ENCODE peak calls at places on chromosomes 4 and X, in seven cellular contexts. K, Z, L, G, R, O and C are unnamed samples.

GRCh38 chr4:61210186-61210939 is 10.2 kb downstream of the ADGRL3 start:
- DNase-seq in O (no peak), G (no peak), K (no peak), L (no peak), Z (no peak), R (no peak), C (no peak)

GRCh38 chrX:123083924-123084323 is 100.2 kb upstream of the GRIA3 start:
- DNase-seq in G (no peak), O (no peak), L (no peak), K (no peak), Z (no peak), R (no peak), C (no peak)

GRCh38 chrX:134622056-134622812 is 36.0 kb downstream of the PLAC1 start:
- DNase-seq in K (no peak), Z (no peak), R (peak), O (no peak), G (no peak), L (peak), C (peak)

GRCh38 chrX:80807606-80808159 is 2.0 kb downstream of the BRWD3 start:
- DNase-seq in O (no peak), K (no peak), L (no peak), G (no peak), Z (no peak), R (no peak), C (peak)

GRCh38 chrX:104502460-104502859 is 63.5 kb upstream of the IL1RAPL2 start:
- DNase-seq in Z (no peak), K (no peak), R (no peak), G (no peak), L (no peak), O (no peak), C (no peak)

GRCh38 chr4:105361021-105361420 is 112.8 kb downstream of the PPA2 start:
- DNase-seq in O (no peak), G (no peak), Z (no peak), L (no peak), R (no peak), K (no peak), C (no peak)

GRCh38 chr4:8085491-8086479 is 72.8 kb downstream of the ABLIM2 start:
- DNase-seq in O (no peak), K (no peak), G (no peak), L (no peak), Z (no peak), R (no peak), C (no peak)

GRCh38 chr4:101306225-101306624 is 41.1 kb downstream of the PPP3CA start:
- DNase-seq in G (no peak), R (no peak), Z (no peak), L (no peak), O (no peak), K (no peak), C (no peak)

GRCh38 chr4:152522245-152522644 is 13.6 kb downstream of the FBXW7 start:
- DNase-seq in L (no peak), K (no peak), Z (no peak), O (no peak), R (no peak), G (no peak), C (no peak)

GRCh38 chr4:43411226-43411625 is 518.7 kb downstream of the GRXCR1 start:
- DNase-seq in K (no peak), O (no peak), L (no peak), R (peak), Z (no peak), G (no peak), C (no peak)

GRCh38 chrX:132270699-132271098 is 51.5 kb upstream of the RAP2C start:
- DNase-seq in L (no peak), R (peak), K (no peak), O (peak), Z (peak), G (peak), C (no peak)

GRCh38 chr4:38318737-38319455 is 345.1 kb upstream of the KLF3 start:
- DNase-seq in R (peak), K (peak), Z (peak), G (peak), O (peak), L (peak), C (no peak)
- H3K4me3 ChIP-seq in R (no peak), K (peak), Z (peak), G (peak), O (peak), L (no peak), C (no peak)

GRCh38 chr4:113183032-113183573 is 133.7 kb downstream of the ANK2 start:
- DNase-seq in G (no peak), Z (no peak), R (no peak), K (no peak), O (no peak), L (no peak), C (no peak)

GRCh38 chr4:113181289-113182007 is 132.0 kb downstream of the ANK2 start:
- DNase-seq in Z (no peak), K (no peak), L (no peak), R (no peak), O (no peak), G (no peak), C (no peak)

GRCh38 chr4:113179091-113179490 is 129.6 kb downstream of the ANK2 start:
- DNase-seq in G (no peak), K (no peak), Z (no peak), O (no peak), L (no peak), R (peak), C (no peak)

GRCh38 chr4:113179996-113180395 is 130.5 kb downstream of the ANK2 start:
- DNase-seq in Z (no peak), O (no peak), K (no peak), L (no peak), G (no peak), R (peak), C (no peak)
- H3K4me3 ChIP-seq in Z (no peak), O (no peak), K (no peak), L (no peak), G (no peak), R (no peak), C (no peak)

DNA sequence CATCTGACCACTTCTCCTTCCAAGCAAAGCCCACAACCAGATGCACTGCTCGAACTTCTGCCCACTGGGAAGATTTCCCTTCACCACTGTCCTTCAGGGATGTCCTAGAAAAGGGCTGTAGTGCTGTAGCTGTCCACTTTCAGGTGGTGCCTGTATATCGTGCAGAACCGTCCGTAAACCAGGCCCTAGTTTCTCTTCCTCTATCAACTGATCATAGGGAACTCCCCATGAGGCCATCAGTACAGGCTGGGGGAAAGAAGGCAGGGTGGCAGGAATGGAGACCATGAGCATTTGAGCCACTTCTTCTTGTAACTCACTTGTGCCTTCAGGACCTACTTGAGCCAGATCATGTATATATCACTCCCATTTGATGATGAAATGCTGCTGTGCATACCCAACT is 57.3 kb upstream of the FAM9B start:
- DNase-seq in G (no peak), O (no peak), L (no peak), R (no peak), K (no peak), Z (no peak), C (no peak)
- H3K4me3 ChIP-seq in G (no peak), O (no peak), L (no peak), R (no peak), K (no peak), Z (no peak), C (no peak)

GRCh38 chrX:46754450-46755075 is 4.4 kb downstream of the SLC9A7 start:
- DNase-seq in K (no peak), L (no peak), G (no peak), O (no peak), Z (no peak), R (no peak), C (no peak)
- H3K4me3 ChIP-seq in K (no peak), L (no peak), G (no peak), O (no peak), Z (no peak), R (no peak), C (no peak)

DNA sequence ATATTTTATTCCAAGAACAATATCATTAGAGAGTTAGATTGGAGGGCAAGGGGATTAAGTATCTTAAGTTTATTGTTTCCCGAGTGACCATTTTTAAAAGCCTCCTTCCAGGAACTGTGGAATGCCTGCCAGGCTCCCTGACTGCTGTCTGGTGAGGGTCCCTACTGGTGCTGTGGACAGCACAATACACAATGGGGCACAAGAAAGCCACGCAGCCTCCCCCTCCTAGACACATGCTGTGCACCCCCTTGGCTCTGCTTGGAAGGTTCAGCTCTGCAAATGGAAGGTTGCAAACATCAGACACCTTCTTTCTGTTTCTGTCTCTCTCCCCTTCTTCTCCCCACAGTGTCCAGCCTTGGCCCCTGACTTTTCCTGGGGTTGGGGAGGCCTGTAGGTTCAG is 153.2 kb downstream of the SHROOM3 start:
- DNase-seq in L (no peak), R (no peak), K (no peak), Z (no peak), O (no peak), G (no peak), C (no peak)
- H3K4me3 ChIP-seq in L (no peak), R (no peak), K (no peak), Z (no peak), O (no peak), G (no peak), C (no peak)

GRCh38 chr4:109368661-109369060 is 65.0 kb upstream of the SEC24B start:
- DNase-seq in K (no peak), L (no peak), Z (no peak), R (no peak), G (no peak), O (no peak), C (no peak)
- H3K4me3 ChIP-seq in K (no peak), L (no peak), Z (no peak), R (no peak), G (no peak), O (no peak), C (no peak)

GRCh38 chr4:176627916-176628315 is 164.8 kb downstream of the VEGFC start:
- DNase-seq in G (no peak), L (no peak), O (no peak), R (no peak), Z (no peak), K (no peak), C (no peak)

DNA sequence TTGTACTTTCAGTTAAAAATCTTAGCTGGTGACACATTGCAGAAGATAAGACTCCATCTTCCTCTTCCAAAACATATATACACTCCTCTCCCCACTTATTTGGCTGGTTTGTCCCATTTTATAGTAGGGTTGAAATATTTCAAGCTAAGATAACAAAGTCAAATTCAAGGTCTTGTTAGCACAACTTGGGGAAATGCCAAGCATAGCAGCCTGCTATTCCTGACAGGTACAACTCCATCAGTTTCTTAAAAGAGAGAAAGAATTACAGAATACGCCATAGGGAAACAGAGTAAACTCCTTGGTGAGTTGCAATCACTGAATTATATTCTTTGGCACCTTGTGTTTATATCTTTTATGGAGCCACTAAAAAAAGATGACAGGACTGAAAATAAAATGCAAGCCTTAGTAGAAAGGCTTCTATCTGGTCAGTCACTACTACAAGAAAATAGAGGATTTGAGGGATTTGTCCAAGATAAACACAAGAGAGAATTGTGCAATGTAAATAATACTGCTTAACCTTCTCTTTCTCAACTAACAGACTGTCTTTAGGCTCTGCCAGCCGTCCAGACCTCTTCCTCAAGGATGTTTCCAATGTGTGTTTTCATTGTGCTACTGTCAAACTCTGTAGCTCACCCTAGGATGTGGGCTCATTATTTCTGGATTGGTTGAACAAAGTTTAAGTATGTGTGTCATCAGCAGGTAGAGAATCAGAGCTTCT is 170.3 kb downstream of the VEGFC start:
- DNase-seq in G (no peak), Z (no peak), K (no peak), L (no peak), O (no peak), R (peak), C (no peak)
- H3K4me3 ChIP-seq in G (no peak), Z (no peak), K (no peak), L (no peak), O (no peak), R (no peak), C (no peak)

DNA sequence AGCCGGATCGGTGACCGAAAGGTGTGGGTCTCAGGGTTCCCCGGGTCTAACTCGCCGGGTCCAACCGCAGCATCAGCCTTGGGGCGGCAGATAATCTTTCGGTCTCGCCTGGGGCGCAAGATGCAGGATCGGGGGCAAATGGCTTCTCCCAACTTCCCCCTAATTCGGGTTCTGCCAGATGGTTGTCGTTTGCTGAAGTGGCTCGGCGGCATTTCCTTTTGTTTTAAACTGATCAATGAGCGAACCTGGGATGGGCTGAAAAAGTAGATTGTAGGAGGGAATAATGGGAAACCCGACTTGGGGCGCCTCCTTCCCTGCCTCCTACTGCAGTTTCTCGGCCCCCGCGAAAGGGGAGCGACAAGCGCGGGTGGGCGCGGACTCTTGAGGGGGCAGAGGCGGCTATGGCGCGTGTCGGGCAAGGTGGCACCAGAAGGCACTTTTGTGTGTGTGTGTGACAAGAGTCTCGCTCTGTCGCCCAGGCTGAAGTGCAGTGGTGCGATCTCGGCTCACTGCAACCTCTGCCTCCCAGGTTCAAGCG is 3.1 kb downstream of the PDGFRA start:
- DNase-seq in R (peak), O (no peak), Z (peak), G (no peak), L (no peak), K (no peak), C (no peak)
- H3K4me3 ChIP-seq in R (peak), O (peak), Z (peak), G (peak), L (no peak), K (peak), C (no peak)

DNA sequence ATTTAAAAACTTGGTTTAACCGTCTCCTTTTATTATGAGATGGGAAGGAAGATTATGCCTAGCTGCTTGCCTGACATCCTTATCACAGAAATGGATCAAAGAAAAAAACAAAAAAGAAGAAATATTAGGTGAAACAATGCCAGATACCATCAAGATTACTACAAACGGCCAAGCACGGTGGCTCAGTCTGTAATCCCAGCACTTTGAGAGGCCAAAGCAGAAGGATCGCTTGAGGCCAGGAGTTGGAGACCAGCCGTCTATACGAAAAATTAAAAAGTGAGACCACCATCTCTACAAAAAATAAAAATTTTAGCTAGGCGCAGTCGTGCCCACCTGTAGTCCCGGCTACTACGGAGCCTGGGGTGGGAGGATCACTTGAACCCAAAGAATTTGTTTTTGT is 2.3 kb downstream of the FRYL start:
- DNase-seq in O (no peak), G (peak), K (no peak), Z (no peak), L (peak), R (no peak), C (no peak)
- H3K4me3 ChIP-seq in O (peak), G (no peak), K (no peak), Z (peak), L (peak), R (peak), C (peak)